ENCODE peak calls at places on chromosomes 13 and 19, in six cellular contexts. K is fibroblast of pulmonary artery; A is left ventricle myocardium inferior; G is stimulated activated CD8-positive, alpha-beta memory T cell treated with anti-CD3 and anti-CD28 coated beads, Interleukin-7, amount 100 ng/mL, for 1 hour; V is SIG-M5; D is left cardiac atrium. U is an unnamed sample.

GRCh38 chr13:109764474-109765292 is 21.7 kb downstream of the IRS2 start:
- DNase-seq in G (no peak), A (no peak), D (no peak), K (no peak), V (no peak), U (no peak)

GRCh38 chr13:24217601-24218281 is 57.2 kb downstream of the SPATA13 start:
- DNase-seq in K (peak; percentile 39), A (no peak), V (no peak), G (no peak), D (no peak), U (no peak)

GRCh38 chr13:45349438-45349837 is 8.5 kb upstream of the TPT1 start:
- DNase-seq in K (peak; percentile 38), G (no peak), A (no peak), V (no peak), D (no peak), U (no peak)

GRCh38 chr13:45372189-45373115 is 31.5 kb upstream of the TPT1 start:
- DNase-seq in D (no peak), G (no peak), A (no peak), K (no peak), V (no peak), U (no peak)

GRCh38 chr13:114096811-114097503 is 35.5 kb downstream of the RASA3 start:
- DNase-seq in K (no peak), G (no peak), V (no peak), D (peak; percentile 17), A (no peak), U (no peak)

GRCh38 chr19:38309615-38310278 is 5.7 kb downstream of the C19orf33 start:
- DNase-seq in K (no peak), A (no peak), D (no peak), G (no peak), V (no peak), U (no peak)

GRCh38 chr13:104900186-104900817 is 1635.2 kb downstream of the EFNB2 start:
- DNase-seq in K (peak; percentile 10), V (no peak), D (no peak), A (no peak), G (no peak), U (no peak)

GRCh38 chr19:3506384-3507340 is 551 bp downstream of the FZR1 start:
- DNase-seq in K (no peak), V (no peak), G (no peak), A (peak; percentile 42), D (peak; percentile 48), U (no peak)

GRCh38 chr13:33642374-33643065 is 175.4 kb upstream of the RFC3 start:
- DNase-seq in V (no peak), D (peak; percentile 29), K (peak; percentile 95), A (peak; percentile 39), G (no peak), U (no peak)

GRCh38 chr19:4866595-4867424 is 657 bp downstream of the PLIN3 start:
- DNase-seq in K (peak; percentile 38), A (peak; percentile 57), D (peak; percentile 75), V (no peak), G (no peak), U (no peak)

GRCh38 chr13:41813426-41813825 is 147.5 kb downstream of the VWA8 start:
- DNase-seq in D (no peak), A (no peak), V (no peak), G (no peak), K (peak; percentile 31), U (no peak)

GRCh38 chr19:33465834-33466233 is 55.8 kb downstream of the PEPD start:
- DNase-seq in D (no peak), A (no peak), V (no peak), G (no peak), K (no peak), U (no peak)

GRCh38 chr19:2507109-2507508 is 31.2 kb downstream of the GADD45B start:
- DNase-seq in A (no peak), K (peak; percentile 88), V (no peak), G (no peak), D (no peak), U (peak; percentile 37)

GRCh38 chr13:67726979-67727378 is 496.8 kb upstream of the PCDH9 start:
- DNase-seq in D (no peak), V (no peak), G (no peak), A (no peak), K (no peak), U (no peak)

GRCh38 chr19:27793644-27794443 is 1419.1 kb downstream of the UQCRFS1 start:
- DNase-seq in D (peak; percentile 96), V (peak; percentile 74), A (peak; percentile 93), G (peak; percentile 75), K (peak; percentile 94), U (peak; percentile 75)

GRCh38 chr13:80957019-80957650 is 616.2 kb upstream of the SPRY2 start:
- DNase-seq in A (no peak), G (no peak), D (no peak), K (peak; percentile 44), V (no peak), U (no peak)

GRCh38 chr13:37701306-37701705 is 102.7 kb upstream of the POSTN start:
- DNase-seq in G (no peak), D (no peak), A (no peak), K (peak; percentile 96), V (no peak), U (no peak)

GRCh38 chr19:39671739-39672363 is 16.1 kb downstream of the LGALS16 start:
- DNase-seq in V (no peak), A (no peak), G (no peak), K (peak; percentile 68), D (no peak), U (peak; percentile 55)

GRCh38 chr19:40717325-40717879 is 490 bp downstream of the ITPKC start:
- DNase-seq in D (no peak), G (no peak), A (no peak), K (peak; percentile 39), V (no peak), U (no peak)

GRCh38 chr19:10419646-10420443 is 493 bp upstream of the PDE4A start:
- DNase-seq in G (no peak), A (no peak), K (peak; percentile 56), V (no peak), D (no peak), U (peak; percentile 75)

GRCh38 chr19:10517760-10518443 is 655 bp upstream of the S1PR5 start:
- DNase-seq in K (peak; percentile 18), A (no peak), D (no peak), V (no peak), G (no peak), U (peak; percentile 47)

GRCh38 chr13:43263047-43263446 is 239.7 kb downstream of the DNAJC15 start:
- DNase-seq in D (no peak), K (no peak), V (no peak), A (no peak), G (no peak), U (no peak)

GRCh38 chr19:38792250-38793111 is 3.5 kb downstream of the LGALS7B start:
- DNase-seq in D (peak; percentile 72), K (peak; percentile 26), V (no peak), A (peak; percentile 60), G (no peak), U (no peak)

GRCh38 chr19:3557461-3558248 is at the start of gene MFSD12:
- DNase-seq in D (peak; percentile 96), V (no peak), A (peak; percentile 96), G (peak; percentile 94), K (peak; percentile 90), U (peak; percentile 99)

GRCh38 chr19:49368711-49369358 is 5.2 kb downstream of the DKKL1 start:
- DNase-seq in A (no peak), K (no peak), D (no peak), V (no peak), G (no peak), U (no peak)

GRCh38 chr19:28468701-28469459 is 744.1 kb downstream of the UQCRFS1 start:
- DNase-seq in V (no peak), D (no peak), K (peak; percentile 25), A (no peak), G (peak; percentile 11), U (no peak)

GRCh38 chr19:49565261-49565660 is 15.1 kb downstream of the NOSIP start:
- DNase-seq in V (no peak), A (no peak), D (no peak), G (no peak), K (peak; percentile 43), U (no peak)

GRCh38 chr13:112940236-112940635 is 28.8 kb upstream of the MCF2L start:
- DNase-seq in G (no peak), A (no peak), V (no peak), K (no peak), D (no peak), U (no peak)

GRCh38 chr19:5466814-5467291 is 11.6 kb downstream of the ZNRF4 start:
- DNase-seq in A (peak; percentile 49), G (no peak), V (no peak), D (no peak), K (no peak), U (no peak)

GRCh38 chr13:51625555-51626345 is 41.5 kb downstream of the WDFY2 start:
- DNase-seq in V (no peak), K (peak; percentile 54), D (no peak), G (no peak), A (no peak), U (no peak)

GRCh38 chr13:60959427-60959826 is 456.2 kb downstream of the PCDH20 start:
- DNase-seq in K (no peak), V (no peak), A (no peak), G (no peak), D (no peak), U (no peak)

GRCh38 chr13:93624371-93624777 is 397.8 kb downstream of the GPC6 start:
- DNase-seq in D (no peak), G (no peak), V (no peak), A (no peak), K (peak; percentile 18), U (no peak)

GRCh38 chr19:15154002-15154612 is 46.7 kb downstream of the NOTCH3 start:
- DNase-seq in A (no peak), V (no peak), G (no peak), D (no peak), K (peak; percentile 67), U (peak; percentile 55)

GRCh38 chr19:8316351-8317125 is 4.6 kb downstream of the NDUFA7 start:
- DNase-seq in A (no peak), V (no peak), G (no peak), K (no peak), D (peak; percentile 19), U (no peak)

U was measured in HEK293T.